ENCODE peak calls at places on chromosome 17, in four cellular contexts. One of them, this sample, is unnamed.

GRCh38 chr17:40022497-40022896 is 7.3 kb downstream of the CSF3 start:
- DNase-seq in B cell: no peak
- DNase-seq in small intestine: no peak
- DNase-seq in lung microvascular endothelial cell: no peak
- DNase-seq in this sample: no peak

GRCh38 chr17:78558181-78558850 is 18.9 kb downstream of the DNAH17 start:
- DNase-seq in B cell: no peak
- DNase-seq in small intestine: no peak
- DNase-seq in lung microvascular endothelial cell: no peak
- DNase-seq in this sample: no peak

GRCh38 chr17:18258356-18259038 is at the start of gene FLII:
- DNase-seq in B cell: peak; percentile 74
- DNase-seq in small intestine: peak; percentile 72
- DNase-seq in lung microvascular endothelial cell: peak; percentile 37
- DNase-seq in this sample: peak; percentile 93

GRCh38 chr17:79485991-79486390 is 124.9 kb downstream of the RBFOX3 start:
- DNase-seq in B cell: no peak
- DNase-seq in small intestine: no peak
- DNase-seq in lung microvascular endothelial cell: no peak
- DNase-seq in this sample: no peak

GRCh38 chr17:72826602-72827001 is 265.9 kb downstream of the SLC39A11 start:
- DNase-seq in B cell: no peak
- DNase-seq in small intestine: no peak
- DNase-seq in lung microvascular endothelial cell: peak; percentile 14
- DNase-seq in this sample: no peak

GRCh38 chr17:43591750-43592562 is 45.8 kb upstream of the ETV4 start:
- DNase-seq in B cell: no peak
- DNase-seq in small intestine: no peak
- DNase-seq in lung microvascular endothelial cell: peak; percentile 92
- DNase-seq in this sample: no peak

GRCh38 chr17:82598256-82599011 is 49.8 kb downstream of the WDR45B start:
- DNase-seq in B cell: no peak
- DNase-seq in small intestine: no peak
- DNase-seq in lung microvascular endothelial cell: peak; percentile 64
- DNase-seq in this sample: no peak

GRCh38 chr17:73613271-73613941 is 30.8 kb downstream of the SDK2 start:
- DNase-seq in B cell: no peak
- DNase-seq in small intestine: no peak
- DNase-seq in lung microvascular endothelial cell: no peak
- DNase-seq in this sample: no peak

GRCh38 chr17:74296548-74296936 is 22.5 kb downstream of the DNAI2 start:
- DNase-seq in B cell: no peak
- DNase-seq in small intestine: peak; percentile 67
- DNase-seq in lung microvascular endothelial cell: peak; percentile 17
- DNase-seq in this sample: no peak

GRCh38 chr17:77437017-77437416 is 296.2 kb downstream of the SEC14L1 start:
- DNase-seq in B cell: peak; percentile 55
- DNase-seq in small intestine: no peak
- DNase-seq in lung microvascular endothelial cell: no peak
- DNase-seq in this sample: peak; percentile 87

GRCh38 chr17:56690441-56691291 is 97.2 kb downstream of the NOG start:
- DNase-seq in B cell: no peak
- DNase-seq in small intestine: no peak
- DNase-seq in lung microvascular endothelial cell: no peak
- DNase-seq in this sample: no peak

GRCh38 chr17:72118588-72119279 is 2.1 kb upstream of the SOX9 start:
- DNase-seq in B cell: no peak
- DNase-seq in small intestine: peak; percentile 84
- DNase-seq in lung microvascular endothelial cell: peak; percentile 59
- DNase-seq in this sample: no peak

GRCh38 chr17:82180776-82181528 is 31.7 kb downstream of the CCDC57 start:
- DNase-seq in B cell: no peak
- DNase-seq in small intestine: no peak
- DNase-seq in lung microvascular endothelial cell: no peak
- DNase-seq in this sample: no peak

GRCh38 chr17:57548421-57549385 is 196.4 kb downstream of the CCDC182 start:
- DNase-seq in B cell: no peak
- DNase-seq in small intestine: no peak
- DNase-seq in lung microvascular endothelial cell: peak; percentile 62
- DNase-seq in this sample: no peak

GRCh38 chr17:1485748-1486376 is 6.6 kb downstream of the MYO1C start:
- DNase-seq in B cell: peak; percentile 77
- DNase-seq in small intestine: peak; percentile 46
- DNase-seq in lung microvascular endothelial cell: peak; percentile 54
- DNase-seq in this sample: peak; percentile 91

GRCh38 chr17:34703533-34703932 is 124.2 kb downstream of the TMEM132E start:
- DNase-seq in B cell: peak; percentile 11
- DNase-seq in small intestine: peak; percentile 20
- DNase-seq in lung microvascular endothelial cell: peak; percentile 61
- DNase-seq in this sample: no peak

This sample was measured in spleen.